ENCODE peak calls at places on chromosomes 13 and 19, in five cellular contexts. One of them, this sample, is unnamed.
A peak's percentile ranks its signal among the peaks of the same experiment; 100 is the strongest.

GRCh38 chr19:4069331-4069959 is 2.7 kb upstream of the ZBTB7A start:
- DNase-seq in tibial nerve: no peak
- DNase-seq in heart left ventricle: peak; percentile 56
- DNase-seq in ovary: peak; percentile 31
- DNase-seq in lower leg skin: no peak
- DNase-seq in this sample: no peak

GRCh38 chr19:1935484-1936208 is 5.3 kb upstream of the CSNK1G2 start:
- DNase-seq in tibial nerve: no peak
- DNase-seq in heart left ventricle: peak; percentile 69
- DNase-seq in ovary: no peak
- DNase-seq in lower leg skin: no peak
- DNase-seq in this sample: no peak

GRCh38 chr13:59531571-59532091 is 632.1 kb downstream of the DIAPH3 start:
- DNase-seq in tibial nerve: peak; percentile 72
- DNase-seq in heart left ventricle: peak; percentile 90
- DNase-seq in ovary: peak; percentile 62
- DNase-seq in lower leg skin: peak; percentile 95
- DNase-seq in this sample: peak; percentile 31

GRCh38 chr13:22081430-22081829 is 410.6 kb downstream of the FGF9 start:
- DNase-seq in tibial nerve: no peak
- DNase-seq in heart left ventricle: no peak
- DNase-seq in ovary: no peak
- DNase-seq in lower leg skin: no peak
- DNase-seq in this sample: no peak

GRCh38 chr13:76884571-76885202 is 1.5 kb downstream of the KCTD12 start:
- DNase-seq in tibial nerve: no peak
- DNase-seq in heart left ventricle: peak; percentile 30
- DNase-seq in ovary: peak; percentile 48
- DNase-seq in lower leg skin: no peak
- DNase-seq in this sample: no peak

GRCh38 chr19:46718934-46719551 is 2.1 kb upstream of the PRKD2 start:
- DNase-seq in tibial nerve: no peak
- DNase-seq in heart left ventricle: no peak
- DNase-seq in ovary: no peak
- DNase-seq in lower leg skin: no peak
- DNase-seq in this sample: no peak

GRCh38 chr13:44561352-44561751 is 14.8 kb downstream of the TSC22D1 start:
- DNase-seq in tibial nerve: no peak
- DNase-seq in heart left ventricle: no peak
- DNase-seq in ovary: no peak
- DNase-seq in lower leg skin: no peak
- DNase-seq in this sample: no peak

GRCh38 chr13:86087241-86087640 is 288.0 kb upstream of the SLITRK6 start:
- DNase-seq in tibial nerve: no peak
- DNase-seq in heart left ventricle: no peak
- DNase-seq in ovary: no peak
- DNase-seq in lower leg skin: no peak
- DNase-seq in this sample: no peak

GRCh38 chr19:58024661-58025060 is 9.2 kb upstream of the ZSCAN1 start:
- DNase-seq in tibial nerve: no peak
- DNase-seq in heart left ventricle: no peak
- DNase-seq in ovary: no peak
- DNase-seq in lower leg skin: no peak
- DNase-seq in this sample: no peak

GRCh38 chr13:67238277-67238859 is 8.2 kb upstream of the PCDH9 start:
- DNase-seq in tibial nerve: no peak
- DNase-seq in heart left ventricle: no peak
- DNase-seq in ovary: no peak
- DNase-seq in lower leg skin: no peak
- DNase-seq in this sample: no peak

GRCh38 chr19:40266111-40266510 is 19.0 kb downstream of the AKT2 start:
- DNase-seq in tibial nerve: no peak
- DNase-seq in heart left ventricle: peak; percentile 82
- DNase-seq in ovary: no peak
- DNase-seq in lower leg skin: no peak
- DNase-seq in this sample: no peak

GRCh38 chr19:40265055-40265762 is 19.9 kb downstream of the AKT2 start:
- DNase-seq in tibial nerve: no peak
- DNase-seq in heart left ventricle: no peak
- DNase-seq in ovary: no peak
- DNase-seq in lower leg skin: no peak
- DNase-seq in this sample: no peak

GRCh38 chr19:40265763-40266099 is 19.4 kb downstream of the AKT2 start:
- DNase-seq in tibial nerve: no peak
- DNase-seq in heart left ventricle: no peak
- DNase-seq in ovary: no peak
- DNase-seq in lower leg skin: no peak
- DNase-seq in this sample: no peak

GRCh38 chr19:40267601-40267997 is 17.5 kb downstream of the AKT2 start:
- DNase-seq in tibial nerve: no peak
- DNase-seq in heart left ventricle: no peak
- DNase-seq in ovary: no peak
- DNase-seq in lower leg skin: no peak
- DNase-seq in this sample: no peak

DNA sequence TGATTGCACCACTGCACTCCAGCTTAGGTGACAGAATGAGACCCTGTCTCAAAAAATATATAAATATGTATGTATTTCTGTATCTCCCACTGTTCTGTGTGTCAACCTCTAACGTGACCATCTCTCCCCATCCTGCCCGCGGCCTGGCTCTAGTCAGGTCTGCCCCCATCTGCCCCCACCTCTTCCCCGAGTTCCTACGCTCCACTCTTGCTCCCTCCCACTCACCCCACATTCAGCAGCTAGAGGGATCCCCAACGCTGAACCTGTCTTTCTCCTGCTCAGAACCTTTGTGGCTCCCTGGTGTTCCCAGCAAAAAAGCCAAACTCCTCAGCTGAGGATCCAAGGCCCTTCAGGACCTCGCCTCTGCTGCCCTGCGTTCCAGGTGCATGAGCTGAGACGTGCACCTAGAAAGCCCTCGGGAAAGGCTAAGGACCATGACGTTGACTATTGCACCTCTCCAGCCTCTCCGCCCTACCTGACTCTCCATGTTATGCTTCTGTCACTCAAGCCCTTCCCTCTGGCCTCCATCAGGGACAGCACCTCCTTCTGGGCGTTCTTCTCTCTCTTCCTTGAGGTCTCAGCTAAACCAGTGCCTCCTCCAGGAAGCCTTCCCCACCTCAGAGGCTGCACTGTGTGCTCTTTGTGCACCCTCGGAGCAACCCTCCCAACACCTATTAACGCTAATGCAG is 18.1 kb downstream of the AKT2 start:
- DNase-seq in tibial nerve: no peak
- DNase-seq in heart left ventricle: no peak
- DNase-seq in ovary: no peak
- DNase-seq in lower leg skin: no peak
- DNase-seq in this sample: no peak
- TF ChIP-seq CTCF in tibial nerve: no peak
- TF ChIP-seq CTCF in heart left ventricle: no peak
- TF ChIP-seq CTCF in ovary: no peak
- TF ChIP-seq CTCF in lower leg skin: no peak
- TF ChIP-seq CTCF in this sample: no peak

GRCh38 chr19:40607898-40608621 is 6.9 kb downstream of the LTBP4 start:
- DNase-seq in tibial nerve: no peak
- DNase-seq in heart left ventricle: peak; percentile 16
- DNase-seq in ovary: no peak
- DNase-seq in lower leg skin: peak; percentile 88
- DNase-seq in this sample: no peak

GRCh38 chr19:40610396-40611064 is 9.4 kb downstream of the LTBP4 start:
- DNase-seq in tibial nerve: no peak
- DNase-seq in heart left ventricle: peak; percentile 76
- DNase-seq in ovary: peak; percentile 57
- DNase-seq in lower leg skin: peak; percentile 96
- DNase-seq in this sample: peak; percentile 70

GRCh38 chr19:40611096-40611495 is 9.9 kb downstream of the LTBP4 start:
- DNase-seq in tibial nerve: no peak
- DNase-seq in heart left ventricle: no peak
- DNase-seq in ovary: no peak
- DNase-seq in lower leg skin: peak; percentile 89
- DNase-seq in this sample: no peak

GRCh38 chr19:40608957-40609356 is 7.8 kb downstream of the LTBP4 start:
- DNase-seq in tibial nerve: no peak
- DNase-seq in heart left ventricle: no peak
- DNase-seq in ovary: no peak
- DNase-seq in lower leg skin: no peak
- DNase-seq in this sample: no peak

GRCh38 chr19:40609561-40610395 is 8.6 kb downstream of the LTBP4 start:
- DNase-seq in tibial nerve: peak; percentile 91
- DNase-seq in heart left ventricle: peak; percentile 94
- DNase-seq in ovary: peak; percentile 90
- DNase-seq in lower leg skin: peak; percentile 99
- DNase-seq in this sample: peak; percentile 94
- TF ChIP-seq POLR2A in tibial nerve: no peak
- TF ChIP-seq POLR2A in heart left ventricle: no peak
- TF ChIP-seq POLR2A in ovary: no peak
- TF ChIP-seq POLR2A in lower leg skin: no peak
- TF ChIP-seq POLR2A in this sample: no peak

DNA sequence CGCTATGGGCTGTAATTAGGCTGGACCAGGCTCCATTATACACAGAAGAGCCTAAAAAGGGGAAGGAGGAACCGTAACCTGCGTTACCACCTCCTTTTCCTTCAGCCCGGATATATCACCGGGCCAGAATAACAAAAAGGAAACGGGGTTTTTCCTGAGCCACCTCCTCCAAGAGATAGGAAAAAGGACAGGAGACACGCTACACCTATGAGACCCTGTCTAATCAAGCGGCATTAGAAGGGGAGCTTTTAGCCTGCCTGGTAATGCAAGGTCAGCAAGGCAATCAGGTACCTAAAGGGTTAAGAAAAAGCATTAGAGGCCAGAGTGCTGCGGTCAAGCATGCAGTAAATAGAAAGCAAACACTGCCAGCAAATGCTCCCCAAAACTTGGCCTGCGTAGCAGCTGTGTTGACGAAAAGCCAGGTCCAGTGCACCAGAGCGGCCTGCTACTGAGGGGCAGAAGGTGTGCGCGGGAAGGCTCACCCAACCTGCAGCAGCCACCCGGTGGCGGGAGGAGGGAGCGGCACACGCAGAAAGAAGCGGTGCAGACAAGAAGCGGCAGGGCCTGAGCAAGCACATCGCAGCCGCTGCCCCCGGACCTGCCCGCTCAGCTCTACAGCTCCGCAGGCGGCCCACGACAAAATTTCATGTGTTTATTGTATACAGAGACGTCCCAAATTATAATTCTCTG is 1466.1 kb downstream of the UQCRFS1 start:
- DNase-seq in tibial nerve: no peak
- DNase-seq in heart left ventricle: peak; percentile 44
- DNase-seq in ovary: peak; percentile 17
- DNase-seq in lower leg skin: peak; percentile 77
- DNase-seq in this sample: peak; percentile 18
- TF ChIP-seq CTCF in tibial nerve: no peak
- TF ChIP-seq CTCF in heart left ventricle: peak; percentile 40
- TF ChIP-seq CTCF in ovary: no peak
- TF ChIP-seq CTCF in lower leg skin: no peak
- TF ChIP-seq CTCF in this sample: no peak

DNA sequence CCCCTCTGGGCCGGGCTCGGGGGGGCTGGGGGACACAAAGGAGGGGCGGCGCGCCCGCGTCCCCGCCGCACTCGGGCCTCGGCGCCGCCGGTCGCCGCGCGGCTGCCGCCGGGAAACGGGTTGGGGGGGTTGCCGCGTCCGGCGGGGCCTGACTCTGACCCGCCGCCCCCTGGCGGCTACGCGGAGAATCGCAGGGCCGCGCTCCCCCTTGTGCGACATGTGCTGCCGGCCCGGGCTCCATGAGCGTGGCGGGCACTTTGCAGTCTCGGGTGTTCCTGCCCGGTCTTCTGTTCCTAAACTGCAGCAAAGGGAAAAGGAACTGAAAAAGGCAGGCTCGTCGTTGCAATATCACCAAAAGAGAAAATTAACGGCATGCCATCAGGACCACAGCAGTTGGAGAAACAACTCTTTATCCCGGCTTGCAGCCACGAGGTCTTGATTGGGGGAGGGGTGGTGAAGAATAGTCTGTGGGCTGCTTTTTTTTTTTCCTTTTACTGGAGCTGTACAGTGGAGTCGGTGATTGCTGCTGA is 1.5 kb downstream of the MIR17HG start:
- DNase-seq in tibial nerve: peak; percentile 95
- DNase-seq in heart left ventricle: peak; percentile 94
- DNase-seq in ovary: peak; percentile 91
- DNase-seq in lower leg skin: peak; percentile 98
- DNase-seq in this sample: peak; percentile 90
- TF ChIP-seq POLR2A in tibial nerve: peak; percentile 29
- TF ChIP-seq POLR2A in heart left ventricle: no peak
- TF ChIP-seq POLR2A in ovary: peak; percentile 23
- TF ChIP-seq POLR2A in lower leg skin: no peak
- TF ChIP-seq POLR2A in this sample: no peak

DNA sequence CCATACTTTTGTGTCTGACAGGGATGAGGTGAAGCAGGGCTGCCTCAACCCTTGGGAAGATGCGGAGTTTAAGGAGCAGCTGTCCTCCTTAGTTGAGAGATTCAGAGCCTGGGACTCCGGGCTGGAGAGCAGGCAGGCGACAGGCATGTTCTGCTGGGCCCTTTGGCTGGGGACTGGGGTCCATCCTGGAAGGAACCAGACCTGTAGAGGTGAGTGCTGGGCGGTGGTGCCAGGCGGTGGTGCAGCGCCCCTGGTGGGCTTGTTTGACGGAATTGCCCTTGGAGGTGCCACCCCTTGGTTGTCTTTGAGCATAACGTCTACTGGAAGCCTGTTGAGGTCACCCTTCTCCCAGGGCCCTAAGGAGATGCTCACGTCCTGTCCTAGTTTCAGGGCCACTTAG is 20.6 kb upstream of the SLC15A1 start:
- DNase-seq in tibial nerve: no peak
- DNase-seq in heart left ventricle: no peak
- DNase-seq in ovary: no peak
- DNase-seq in lower leg skin: no peak
- DNase-seq in this sample: no peak
- TF ChIP-seq CTCF in tibial nerve: no peak
- TF ChIP-seq CTCF in heart left ventricle: no peak
- TF ChIP-seq CTCF in ovary: no peak
- TF ChIP-seq CTCF in lower leg skin: no peak
- TF ChIP-seq CTCF in this sample: no peak

GRCh38 chr19:51108066-51108804 is at the start of gene CTU1:
- DNase-seq in tibial nerve: peak; percentile 92
- DNase-seq in heart left ventricle: peak; percentile 99
- DNase-seq in ovary: peak; percentile 98
- DNase-seq in lower leg skin: peak; percentile 99
- DNase-seq in this sample: peak; percentile 99
- TF ChIP-seq POLR2A in tibial nerve: no peak
- TF ChIP-seq POLR2A in heart left ventricle: no peak
- TF ChIP-seq POLR2A in ovary: peak; percentile 42
- TF ChIP-seq POLR2A in lower leg skin: no peak
- TF ChIP-seq POLR2A in this sample: peak; percentile 31

DNA sequence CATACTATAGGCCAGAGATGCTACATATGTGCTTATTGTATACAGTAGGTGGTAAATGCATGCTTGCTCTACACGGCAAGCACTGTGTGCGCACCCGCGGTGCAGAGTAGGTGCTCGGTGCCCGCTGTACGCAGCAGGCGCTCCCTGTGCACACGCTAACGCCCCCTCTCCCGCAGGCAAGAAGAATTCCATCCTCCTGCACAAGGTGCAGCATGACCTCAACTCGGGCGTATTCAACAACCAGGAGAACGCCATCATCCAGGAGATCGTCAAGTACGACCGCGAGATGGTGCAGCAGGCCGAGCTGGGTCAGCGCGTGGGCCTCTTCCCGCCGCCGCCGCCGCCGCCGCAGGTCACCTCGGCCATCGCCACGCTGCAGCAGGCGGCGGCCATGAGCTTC is 17.7 kb downstream of the POLRMT start:
- DNase-seq in tibial nerve: no peak
- DNase-seq in heart left ventricle: no peak
- DNase-seq in ovary: no peak
- DNase-seq in lower leg skin: no peak
- DNase-seq in this sample: no peak
- TF ChIP-seq CTCF in tibial nerve: no peak
- TF ChIP-seq CTCF in heart left ventricle: peak; percentile 6
- TF ChIP-seq CTCF in ovary: no peak
- TF ChIP-seq CTCF in lower leg skin: no peak
- TF ChIP-seq CTCF in this sample: no peak

GRCh38 chr13:42649761-42650289 is 75.9 kb downstream of the TNFSF11 start:
- DNase-seq in tibial nerve: no peak
- DNase-seq in heart left ventricle: no peak
- DNase-seq in ovary: no peak
- DNase-seq in lower leg skin: no peak
- DNase-seq in this sample: no peak
- TF ChIP-seq POLR2A in tibial nerve: no peak
- TF ChIP-seq POLR2A in heart left ventricle: no peak
- TF ChIP-seq POLR2A in ovary: no peak
- TF ChIP-seq POLR2A in lower leg skin: no peak
- TF ChIP-seq POLR2A in this sample: no peak